ENCODE peak calls at places on chromosomes 6 and 20, in four cellular contexts. T is AG09319, D is body of pancreas, A is neural crest cell. V is an unnamed sample.

GRCh38 chr6:168072266-168072665 is 6.7 kb downstream of the FRMD1 start:
- DNase-seq in T (no peak), D (no peak), A (no peak), V (no peak)

GRCh38 chr6:156944412-156944811 is 167.2 kb downstream of the ARID1B start:
- DNase-seq in T (no peak), D (no peak), A (no peak), V (no peak)

GRCh38 chr20:53899351-53900167 is 170.8 kb downstream of the BCAS1 start:
- DNase-seq in T (no peak), D (peak), A (no peak), V (no peak)

GRCh38 chr20:41052742-41053419 is 24.3 kb downstream of the TOP1 start:
- DNase-seq in T (peak), D (peak), A (no peak), V (no peak)

GRCh38 chr6:98958791-98959190 is 11.0 kb upstream of the FBXL4 start:
- DNase-seq in T (no peak), D (no peak), A (no peak), V (no peak)

GRCh38 chr6:169654590-169655391 is 47.0 kb downstream of the WDR27 start:
- DNase-seq in T (peak), D (peak), A (peak), V (peak)

GRCh38 chr6:151359486-151359885 is 31.9 kb downstream of the ZBTB2 start:
- DNase-seq in T (no peak), D (no peak), A (no peak), V (no peak)

GRCh38 chr20:34042286-34042685 is 48.6 kb downstream of the RALY start:
- DNase-seq in T (no peak), D (no peak), A (no peak), V (no peak)

GRCh38 chr6:106141441-106142237 is 55.5 kb downstream of the PRDM1 start:
- DNase-seq in T (no peak), D (no peak), A (no peak), V (no peak)

GRCh38 chr6:132933085-132933484 is 118.7 kb downstream of the RPS12 start:
- DNase-seq in T (no peak), D (no peak), A (peak), V (no peak)

DNA sequence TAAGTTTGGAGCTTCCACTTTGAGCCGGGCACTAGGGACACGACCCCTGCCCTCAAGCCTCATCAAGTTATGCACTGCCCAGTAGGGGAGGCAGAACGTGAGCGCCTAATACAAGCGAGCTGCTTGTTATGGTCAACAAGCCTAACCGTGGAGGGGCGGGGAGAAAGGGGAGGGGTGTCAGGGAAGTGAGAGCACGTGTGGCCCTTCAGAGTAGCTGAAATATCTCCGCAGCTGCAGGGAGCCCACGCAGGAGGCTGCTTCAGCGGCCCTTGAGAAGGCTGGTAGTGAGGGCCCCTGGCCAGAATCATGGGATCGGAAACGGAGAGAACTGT is 713 bp downstream of the ALDH5A1 start:
- DNase-seq in T (no peak), D (peak), A (peak), V (no peak)
- TF ChIP-seq CTCF in T (no peak), D (no peak), A (no peak), V (no peak)

GRCh38 chr20:17618673-17619013 is 48.8 kb downstream of the DSTN start:
- DNase-seq in T (no peak), D (no peak), A (no peak), V (peak)

GRCh38 chr20:17615645-17616479 is 46.0 kb downstream of the DSTN start:
- DNase-seq in T (no peak), D (no peak), A (no peak), V (no peak)

GRCh38 chr20:17616480-17617211 is 46.8 kb downstream of the DSTN start:
- DNase-seq in T (no peak), D (no peak), A (no peak), V (no peak)

GRCh38 chr20:17617868-17618672 is 48.2 kb downstream of the DSTN start:
- DNase-seq in T (no peak), D (peak), A (no peak), V (peak)

DNA sequence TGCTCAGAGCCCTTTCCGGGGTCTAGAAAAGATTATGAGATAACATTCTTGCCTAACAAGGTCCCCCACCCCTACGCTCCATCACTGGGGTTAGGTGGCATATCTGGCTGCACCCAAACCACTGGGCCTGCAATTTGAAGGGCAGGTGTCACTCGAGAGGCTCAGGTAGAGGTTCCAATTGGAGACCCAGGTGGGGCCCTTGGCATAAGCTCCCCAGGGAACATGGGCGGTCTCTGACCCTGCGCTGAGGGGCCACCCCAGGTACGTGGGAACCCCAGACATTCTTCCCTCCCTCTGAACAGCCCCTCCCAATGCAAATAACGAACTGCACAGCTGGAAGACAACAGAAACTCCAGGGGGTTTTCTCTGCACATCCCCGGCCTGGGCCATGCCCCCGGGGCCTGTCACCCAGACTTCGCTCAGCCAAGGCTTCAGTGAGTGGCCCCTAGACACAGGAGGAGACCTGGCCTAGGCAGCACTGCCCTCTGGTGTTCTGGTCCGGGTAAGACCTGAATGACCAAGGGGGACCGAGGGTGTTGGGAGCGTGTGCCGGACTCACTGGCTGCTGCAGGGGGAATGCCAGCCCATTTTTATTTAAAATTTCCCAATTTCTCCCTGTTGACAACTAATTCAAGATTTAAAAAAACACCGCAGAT is 47.5 kb downstream of the DSTN start:
- DNase-seq in T (no peak), D (peak), A (peak), V (no peak)
- TF ChIP-seq CTCF in T (peak), D (peak), A (peak), V (peak)

GRCh38 chr20:62570897-62571666 is 71.2 kb upstream of the SLCO4A1 start:
- DNase-seq in T (no peak), D (no peak), A (no peak), V (no peak)

GRCh38 chr20:62572980-62573379 is 69.3 kb upstream of the SLCO4A1 start:
- DNase-seq in T (no peak), D (no peak), A (no peak), V (no peak)

GRCh38 chr20:62570403-62570802 is 71.9 kb upstream of the SLCO4A1 start:
- DNase-seq in T (no peak), D (peak), A (no peak), V (no peak)

GRCh38 chr20:62569615-62570014 is 72.7 kb upstream of the SLCO4A1 start:
- DNase-seq in T (no peak), D (no peak), A (no peak), V (no peak)

GRCh38 chr20:62571667-62572344 is 70.5 kb upstream of the SLCO4A1 start:
- DNase-seq in T (no peak), D (no peak), A (no peak), V (no peak)
- TF ChIP-seq CTCF in T (no peak), D (no peak), A (peak), V (no peak)

DNA sequence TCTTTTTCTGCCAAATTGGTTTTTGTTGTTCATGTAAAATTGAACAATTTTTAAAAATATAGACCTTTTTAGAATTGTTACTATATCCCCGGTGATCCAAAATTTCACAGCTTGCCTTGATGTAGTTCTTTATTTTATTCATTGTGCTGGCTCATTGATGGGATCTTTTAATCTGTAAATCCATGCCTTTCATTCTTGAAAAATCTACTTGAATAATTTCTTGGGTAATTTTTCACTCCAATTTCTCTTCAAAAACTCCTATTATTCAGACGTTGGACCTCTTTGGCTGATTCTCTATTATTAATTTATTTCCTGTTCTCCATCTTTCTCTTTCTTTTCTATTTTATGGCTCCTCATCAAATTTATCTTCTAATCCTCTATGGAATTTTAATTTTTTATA is 476.1 kb upstream of the CITED2 start:
- DNase-seq in T (no peak), D (no peak), A (no peak), V (no peak)
- TF ChIP-seq CTCF in T (no peak), D (no peak), A (no peak), V (no peak)